ENCODE peak calls at places on chromosome 15, in six cellular contexts. X is ELR; F is adipocyte; V is activated CD8-positive, alpha-beta memory T cell treated with anti-CD3 and anti-CD28 coated beads, Interleukin-2, amount 10 ng/mL, durations not matched to agents 7 days and 5 days; D is stimulated activated naive CD8-positive, alpha-beta T cell treated with anti-CD3 and anti-CD28 coated beads, Interleukin-15, amount 100 ng/mL, for 72 hours; R is NCI-H2029. M is an unnamed sample.
A peak's percentile ranks its signal among the peaks of the same experiment; 100 is the strongest.

GRCh38 chr15:50107157-50107556 is 11.9 kb downstream of the ATP8B4 start:
- DNase-seq in X (no peak), F (no peak), V (peak; percentile 66), D (peak; percentile 23), R (no peak), M (no peak)

GRCh38 chr15:89184367-89184766 is 37.0 kb downstream of the RLBP1 start:
- DNase-seq in X (no peak), F (no peak), V (no peak), D (no peak), R (peak; percentile 50), M (no peak)

GRCh38 chr15:44081223-44082013 is 113.7 kb downstream of the FRMD5 start:
- DNase-seq in X (peak; percentile 17), F (peak; percentile 79), V (no peak), D (no peak), R (no peak), M (peak; percentile 15)

GRCh38 chr15:98518823-98519561 is 129.3 kb upstream of the IGF1R start:
- DNase-seq in X (peak; percentile 76), F (peak; percentile 93), V (peak; percentile 51), D (peak; percentile 55), R (peak; percentile 36), M (peak; percentile 74)

GRCh38 chr15:99125061-99125990 is 20.4 kb downstream of the SYNM start:
- DNase-seq in X (no peak), F (no peak), V (no peak), D (no peak), R (no peak), M (no peak)

GRCh38 chr15:64856429-64857145 is 14.9 kb downstream of the PLEKHO2 start:
- DNase-seq in X (peak; percentile 37), F (peak; percentile 53), V (no peak), D (no peak), R (no peak), M (peak; percentile 59)

GRCh38 chr15:27873039-27873438 is 226.1 kb downstream of the OCA2 start:
- DNase-seq in X (no peak), F (no peak), V (no peak), D (no peak), R (no peak), M (no peak)

GRCh38 chr15:29322407-29322806 is 52.8 kb upstream of the NSMCE3 start:
- DNase-seq in X (no peak), F (no peak), V (no peak), D (no peak), R (peak; percentile 14), M (peak; percentile 37)

GRCh38 chr15:88257311-88257901 is 867 bp upstream of the NTRK3 start:
- DNase-seq in X (no peak), F (peak; percentile 19), V (no peak), D (peak; percentile 31), R (no peak), M (no peak)

GRCh38 chr15:97235285-97235985 is 725.1 kb upstream of the ARRDC4 start:
- DNase-seq in X (peak; percentile 57), F (peak; percentile 74), V (peak; percentile 42), D (peak; percentile 27), R (peak; percentile 3), M (peak; percentile 56)

GRCh38 chr15:90572893-90573292 is 43.2 kb downstream of the CRTC3 start:
- DNase-seq in X (no peak), F (no peak), V (no peak), D (no peak), R (no peak), M (no peak)

GRCh38 chr15:74838117-74838516 is 4.8 kb downstream of the ULK3 start:
- DNase-seq in X (no peak), F (no peak), V (no peak), D (no peak), R (no peak), M (no peak)

GRCh38 chr15:70613259-70613658 is 150.1 kb downstream of the UACA start:
- DNase-seq in X (no peak), F (no peak), V (no peak), D (no peak), R (no peak), M (no peak)

GRCh38 chr15:81954158-81954783 is 91.5 kb downstream of the MEX3B start:
- DNase-seq in X (no peak), F (no peak), V (no peak), D (no peak), R (no peak), M (no peak)

GRCh38 chr15:79994651-79995050 is 23.7 kb upstream of the BCL2A1 start:
- DNase-seq in X (peak; percentile 66), F (peak; percentile 26), V (no peak), D (no peak), R (no peak), M (peak; percentile 44)

GRCh38 chr15:95843241-95843851 is 487.2 kb upstream of the NR2F2 start:
- DNase-seq in X (peak; percentile 37), F (peak; percentile 93), V (no peak), D (no peak), R (no peak), M (peak; percentile 53)

GRCh38 chr15:88882745-88883144 is 12.6 kb downstream of the HAPLN3 start:
- DNase-seq in X (peak; percentile 42), F (no peak), V (no peak), D (no peak), R (no peak), M (peak; percentile 36)

GRCh38 chr15:32956006-32956405 is 238.2 kb downstream of the GREM1 start:
- DNase-seq in X (peak; percentile 75), F (peak; percentile 91), V (no peak), D (no peak), R (no peak), M (peak; percentile 60)

GRCh38 chr15:31280831-31281216 is 45.8 kb upstream of the KLF13 start:
- DNase-seq in X (no peak), F (no peak), V (peak; percentile 37), D (no peak), R (no peak), M (no peak)

GRCh38 chr15:99651023-99651807 is 82.0 kb downstream of the LYSMD4 start:
- DNase-seq in X (peak; percentile 84), F (peak; percentile 45), V (no peak), D (no peak), R (no peak), M (peak; percentile 65)

GRCh38 chr15:88858934-88859333 is 36.4 kb downstream of the HAPLN3 start:
- DNase-seq in X (no peak), F (no peak), V (no peak), D (no peak), R (no peak), M (no peak)

GRCh38 chr15:101479851-101480612 is 9.5 kb downstream of the PCSK6 start:
- DNase-seq in X (no peak), F (no peak), V (no peak), D (no peak), R (no peak), M (no peak)